ENCODE peak calls at places on chromosomes 16 and 17, in ten cellular contexts. B is OCI-LY7, Z is neural crest cell, L is body of pancreas, X is A549, J is cardiac muscle cell, N is nephron progenitor cell, O is progenitor cell of endocrine pancreas, I is stomach, C is choroid plexus epithelial cell. H is an unnamed sample.

GRCh38 chr17:50498021-50498874 is 10.0 kb upstream of the MYCBPAP start:
- DNase-seq in O (no peak), N (no peak), B (no peak), I (peak), Z (no peak), X (no peak), L (no peak), J (no peak), C (no peak), H (peak)

GRCh38 chr17:49439673-49440571 is 25.2 kb upstream of the PHB1 start:
- DNase-seq in J (no peak), C (peak), B (no peak), N (no peak), L (no peak), O (no peak), I (no peak), X (no peak), Z (no peak), H (no peak)

GRCh38 chr17:70159980-70160379 is 9.4 kb upstream of the KCNJ2 start:
- DNase-seq in N (no peak), B (no peak), I (no peak), C (no peak), Z (no peak), J (no peak), X (no peak), L (no peak), O (no peak), H (no peak)

GRCh38 chr16:70576431-70577255 is 53.0 kb downstream of the SF3B3 start:
- DNase-seq in O (no peak), C (peak), Z (no peak), X (no peak), N (no peak), B (peak), J (no peak), I (no peak), L (no peak), H (no peak)

GRCh38 chr17:7435676-7436555 is 681 bp downstream of the TMEM102 start:
- DNase-seq in C (no peak), J (peak), Z (no peak), N (peak), O (peak), B (peak), I (peak), X (peak), L (peak), H (peak)

GRCh38 chr16:86558355-86559193 is 3.5 kb upstream of the MTHFSD start:
- DNase-seq in B (no peak), Z (no peak), X (no peak), L (no peak), N (no peak), I (no peak), J (no peak), C (peak), O (no peak), H (no peak)

GRCh38 chr16:3022208-3022696 is 1.5 kb downstream of the HCFC1R1 start:
- DNase-seq in C (peak), Z (no peak), N (peak), L (peak), I (peak), O (no peak), B (no peak), X (peak), J (peak), H (peak)

GRCh38 chr17:57959929-57960328 is 4.7 kb upstream of the CUEDC1 start:
- DNase-seq in N (no peak), Z (no peak), O (no peak), B (no peak), X (no peak), I (no peak), C (no peak), J (no peak), L (no peak), H (no peak)

GRCh38 chr16:72787519-72788268 is 260.2 kb downstream of the ZFHX3 start:
- DNase-seq in N (peak), O (peak), J (peak), L (peak), X (no peak), Z (peak), B (no peak), I (peak), C (peak), H (peak)

GRCh38 chr16:78629173-78629572 is 529.7 kb downstream of the WWOX start:
- DNase-seq in C (peak), I (no peak), O (no peak), L (no peak), B (no peak), X (no peak), Z (no peak), J (no peak), N (no peak), H (no peak)

GRCh38 chr17:1977583-1978395 is 47.3 kb downstream of the RTN4RL1 start:
- DNase-seq in Z (no peak), C (no peak), X (no peak), I (no peak), O (no peak), J (peak), N (peak), L (peak), B (no peak), H (no peak)

GRCh38 chr16:8878523-8878911 is 3.6 kb upstream of the LITAFD start:
- DNase-seq in B (no peak), J (no peak), O (no peak), N (no peak), L (no peak), Z (no peak), I (no peak), C (peak), X (no peak), H (peak)

GRCh38 chr16:77540656-77541055 is 105.8 kb upstream of the ADAMTS18 start:
- DNase-seq in Z (no peak), L (no peak), C (peak), J (no peak), I (no peak), N (no peak), O (no peak), X (no peak), B (no peak), H (no peak)

GRCh38 chr17:74429604-74430384 is 2.1 kb upstream of the GPRC5C start:
- DNase-seq in B (no peak), N (peak), Z (no peak), O (no peak), C (no peak), L (peak), X (no peak), J (peak), I (peak), H (no peak)

GRCh38 chr17:633641-634091 is 81.0 kb downstream of the VPS53 start:
- DNase-seq in B (no peak), J (no peak), C (peak), Z (no peak), O (no peak), N (no peak), L (no peak), I (no peak), X (no peak), H (no peak)

GRCh38 chr16:48608452-48608851 is 1.5 kb downstream of the N4BP1 start:
- DNase-seq in J (no peak), X (no peak), O (no peak), N (no peak), Z (no peak), I (no peak), B (peak), L (no peak), C (no peak), H (no peak)

GRCh38 chr17:77385750-77386501 is 245.2 kb downstream of the SEC14L1 start:
- DNase-seq in L (no peak), X (no peak), O (no peak), I (no peak), N (no peak), C (no peak), B (no peak), Z (no peak), J (no peak), H (no peak)

GRCh38 chr17:40443988-40444899 is 994 bp downstream of the IGFBP4 start:
- DNase-seq in C (peak), O (no peak), L (no peak), J (no peak), B (no peak), I (no peak), Z (no peak), X (no peak), N (no peak), H (no peak)

GRCh38 chr17:9436629-9437028 is 139.0 kb downstream of the STX8 start:
- DNase-seq in O (no peak), Z (no peak), N (no peak), L (no peak), C (no peak), I (no peak), B (no peak), X (no peak), J (no peak), H (no peak)

GRCh38 chr17:1774390-1775176 is 12.7 kb downstream of the SERPINF1 start:
- DNase-seq in C (no peak), X (no peak), I (no peak), N (no peak), J (no peak), B (no peak), Z (no peak), L (no peak), O (no peak), H (no peak)

GRCh38 chr17:83135692-83136091 is 56.3 kb downstream of the METRNL start:
- DNase-seq in I (no peak), C (no peak), Z (no peak), O (no peak), L (no peak), N (no peak), X (no peak), J (no peak), B (no peak), H (no peak)

GRCh38 chr16:49440156-49441065 is 66.8 kb downstream of the C16orf78 start:
- DNase-seq in Z (no peak), L (no peak), J (no peak), O (no peak), B (peak), N (no peak), C (no peak), X (no peak), I (no peak), H (no peak)

GRCh38 chr17:56172517-56172982 is 19.3 kb downstream of the ANKFN1 start:
- DNase-seq in N (no peak), Z (no peak), L (peak), X (no peak), B (no peak), O (no peak), C (no peak), I (no peak), J (peak), H (no peak)

GRCh38 chr16:82523786-82524185 is 103.0 kb upstream of the CDH13 start:
- DNase-seq in O (no peak), B (no peak), J (no peak), I (no peak), Z (no peak), N (no peak), X (no peak), L (no peak), C (no peak), H (no peak)

GRCh38 chr17:61335845-61336655 is 63.6 kb upstream of the TBX2 start:
- DNase-seq in O (no peak), N (no peak), Z (no peak), X (no peak), B (no peak), J (no peak), C (peak), L (peak), I (peak), H (no peak)

GRCh38 chr17:7897773-7898172 is 9.2 kb downstream of the CHD3 start:
- DNase-seq in N (no peak), Z (no peak), O (no peak), X (peak), B (no peak), C (peak), I (no peak), J (peak), L (no peak), H (no peak)

GRCh38 chr16:83995756-83996155 is 27.7 kb downstream of the NECAB2 start:
- DNase-seq in N (peak), J (peak), B (no peak), I (peak), C (peak), X (no peak), O (no peak), L (peak), Z (no peak), H (no peak)

GRCh38 chr16:75550211-75550662 is 5.8 kb downstream of the TMEM231 start:
- DNase-seq in X (peak), Z (no peak), B (peak), N (no peak), L (no peak), J (no peak), O (no peak), I (peak), C (peak), H (peak)

GRCh38 chr16:49652441-49653175 is 203.3 kb downstream of the ZNF423 start:
- DNase-seq in N (no peak), I (no peak), X (no peak), O (no peak), B (no peak), Z (no peak), C (peak), L (no peak), J (no peak), H (no peak)

GRCh38 chr16:75195811-75196790 is 10.9 kb downstream of the CTRB2 start:
- DNase-seq in L (no peak), X (no peak), I (peak), N (no peak), Z (no peak), B (no peak), C (no peak), O (no peak), J (no peak), H (no peak)

GRCh38 chr16:72832640-72833039 is 215.3 kb downstream of the ZFHX3 start:
- DNase-seq in O (peak), J (peak), B (peak), Z (peak), N (peak), X (peak), L (peak), C (peak), I (peak), H (peak)

GRCh38 chr16:84247341-84247740 is 7.5 kb upstream of the KCNG4 start:
- DNase-seq in L (no peak), C (no peak), J (no peak), I (no peak), Z (no peak), O (no peak), N (no peak), X (no peak), B (no peak), H (no peak)

GRCh38 chr16:89047331-89048086 is 46.1 kb upstream of the ACSF3 start:
- DNase-seq in L (no peak), Z (no peak), O (no peak), X (no peak), I (no peak), C (no peak), J (no peak), B (no peak), N (peak), H (no peak)

GRCh38 chr16:89828870-89829629 is 775 bp downstream of the SPIRE2 start:
- DNase-seq in N (no peak), Z (no peak), B (no peak), I (no peak), O (no peak), X (no peak), L (no peak), J (no peak), C (no peak), H (peak)

GRCh38 chr17:57257213-57257873 is 1.0 kb downstream of the MSI2 start:
- DNase-seq in B (peak), L (no peak), Z (no peak), O (no peak), C (no peak), X (no peak), J (no peak), I (no peak), N (no peak), H (no peak)

GRCh38 chr17:65170839-65171238 is 33.7 kb downstream of the RGS9 start:
- DNase-seq in X (no peak), I (peak), C (peak), N (no peak), O (no peak), L (peak), B (no peak), J (no peak), Z (no peak), H (no peak)

GRCh38 chr17:4125552-4125951 is 17.3 kb downstream of the ZZEF1 start:
- DNase-seq in N (no peak), O (no peak), I (no peak), X (no peak), J (no peak), L (no peak), B (no peak), Z (no peak), C (no peak), H (no peak)
- TF ChIP-seq CTCF in N (no peak), O (no peak), I (no peak), X (no peak), J (no peak), L (no peak), B (no peak), Z (no peak), C (no peak), H (no peak)

GRCh38 chr16:11972128-11972527 is 4.4 kb upstream of the SNX29 start:
- DNase-seq in X (no peak), L (no peak), B (no peak), J (no peak), N (no peak), O (no peak), I (no peak), Z (no peak), C (peak), H (peak)
- TF ChIP-seq CTCF in X (peak), L (no peak), B (peak), J (peak), N (no peak), O (peak), I (no peak), Z (peak), C (peak), H (peak)

DNA sequence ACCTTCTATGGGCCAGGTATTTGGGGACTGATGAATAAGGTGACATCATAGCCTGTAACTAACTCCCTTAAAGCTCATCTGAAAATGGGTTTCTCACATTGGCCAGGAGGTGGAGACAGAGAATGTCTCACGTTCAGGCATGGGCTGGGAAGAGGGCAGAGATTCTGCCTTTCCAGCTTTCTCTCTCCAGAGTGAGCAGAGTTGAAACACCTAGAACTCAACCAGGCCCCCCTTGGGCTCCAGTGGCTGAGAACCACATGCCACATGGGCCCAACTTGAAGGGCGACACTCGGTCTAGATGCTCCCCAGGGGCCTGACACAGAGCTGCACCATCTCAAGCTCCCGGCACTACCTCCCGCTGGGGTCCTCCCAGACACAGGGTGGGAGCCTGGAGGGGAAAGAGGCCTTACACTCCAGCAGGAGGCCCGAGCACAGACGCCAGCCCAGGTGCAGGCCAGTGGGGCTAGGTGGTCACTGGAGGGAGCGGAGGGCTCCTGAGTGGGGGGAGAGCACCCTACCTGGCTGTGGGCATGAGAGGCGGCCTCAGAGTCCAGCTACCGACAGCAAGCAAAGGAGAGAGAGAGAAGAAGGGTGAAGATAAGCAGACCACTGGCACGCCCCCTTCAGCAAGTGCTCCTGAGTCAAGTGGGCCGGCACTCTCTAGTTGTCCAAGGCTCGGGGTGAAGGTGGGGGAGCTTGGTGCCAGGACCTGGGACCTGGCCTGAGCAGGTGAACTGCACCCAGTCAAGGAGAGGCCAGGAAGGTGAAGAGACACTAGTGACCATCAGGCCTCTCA is 55.9 kb downstream of the MYO18A start:
- DNase-seq in O (no peak), N (no peak), C (peak), B (peak), Z (peak), L (peak), J (peak), X (peak), I (peak), H (peak)
- TF ChIP-seq CTCF in O (peak), N (peak), C (peak), B (peak), Z (peak), L (peak), J (peak), X (peak), I (no peak), H (peak)

GRCh38 chr17:37359682-37360188 is 16.1 kb upstream of the C17orf78 start:
- DNase-seq in O (no peak), N (no peak), L (no peak), I (no peak), B (no peak), C (no peak), Z (no peak), J (no peak), X (no peak), H (no peak)

GRCh38 chr17:37361543-37361942 is 14.2 kb upstream of the C17orf78 start:
- DNase-seq in O (no peak), I (no peak), X (no peak), B (no peak), L (no peak), C (no peak), N (no peak), J (no peak), Z (no peak), H (no peak)

GRCh38 chr17:37358098-37358829 is 17.5 kb upstream of the C17orf78 start:
- DNase-seq in O (peak), Z (peak), I (peak), C (peak), J (peak), X (peak), N (peak), L (peak), B (peak), H (peak)

GRCh38 chr17:37360632-37361031 is 15.2 kb upstream of the C17orf78 start:
- DNase-seq in Z (no peak), X (peak), L (no peak), I (no peak), B (no peak), O (no peak), N (no peak), C (no peak), J (no peak), H (peak)

GRCh38 chr17:37358830-37359681 is 16.7 kb upstream of the C17orf78 start:
- DNase-seq in B (peak), J (peak), Z (peak), X (peak), C (peak), N (peak), O (peak), L (peak), I (peak), H (peak)
- TF ChIP-seq CTCF in B (peak), J (no peak), Z (peak), X (peak), C (no peak), N (no peak), O (peak), L (peak), I (no peak), H (peak)

GRCh38 chr17:64148699-64149098 is 18.8 kb upstream of the ERN1 start:
- DNase-seq in O (no peak), Z (no peak), J (no peak), I (peak), B (peak), L (peak), C (no peak), N (no peak), X (no peak), H (no peak)
- TF ChIP-seq CTCF in O (no peak), Z (no peak), J (peak), I (no peak), B (no peak), L (peak), C (no peak), N (no peak), X (no peak), H (no peak)

GRCh38 chr16:80576343-80576912 is 35.6 kb downstream of the DYNLRB2 start:
- DNase-seq in B (no peak), N (no peak), O (no peak), J (no peak), C (no peak), I (no peak), L (no peak), X (no peak), Z (no peak), H (no peak)

GRCh38 chr16:80577485-80578280 is 36.9 kb downstream of the DYNLRB2 start:
- DNase-seq in B (no peak), C (no peak), N (no peak), J (no peak), L (peak), Z (no peak), X (no peak), I (peak), O (no peak), H (no peak)

GRCh38 chr16:80583466-80583865 is 42.7 kb downstream of the DYNLRB2 start:
- DNase-seq in O (no peak), N (no peak), Z (no peak), L (no peak), B (no peak), C (peak), J (no peak), X (no peak), I (no peak), H (no peak)

GRCh38 chr16:80585764-80586163 is 45.0 kb downstream of the DYNLRB2 start:
- DNase-seq in L (no peak), B (no peak), O (no peak), C (no peak), N (no peak), Z (no peak), I (no peak), J (no peak), X (no peak), H (no peak)

GRCh38 chr16:80580109-80580832 is 39.5 kb downstream of the DYNLRB2 start:
- DNase-seq in B (no peak), C (peak), L (no peak), X (no peak), Z (no peak), J (no peak), N (no peak), I (no peak), O (no peak), H (no peak)
- TF ChIP-seq CTCF in B (no peak), C (no peak), L (no peak), X (no peak), Z (no peak), J (no peak), N (no peak), I (no peak), O (no peak), H (no peak)

H was measured in Calu3.